ENCODE peak calls at places on chromosomes 5 and 9, in eight cellular contexts. One of them, this sample, is unnamed.

GRCh38 chr5:148791334-148791667 is 35.1 kb upstream of the ADRB2 start:
- DNase-seq in A549: no peak
- DNase-seq in Kasumi-1: no peak
- DNase-seq in posterior vena cava: no peak
- DNase-seq in foreskin fibroblast: peak
- DNase-seq in stimulated activated CD8-positive, alpha-beta memory T cell treated with anti-CD3 and anti-CD28 coated beads, Interleukin-4, amount 100 ng/mL, for 48 hours: peak
- DNase-seq in EH: peak
- DNase-seq in posterior cingulate gyrus: no peak
- DNase-seq in this sample: peak

GRCh38 chr5:43154424-43154823 is 33.7 kb downstream of the ZNF131 start:
- DNase-seq in A549: no peak
- DNase-seq in Kasumi-1: no peak
- DNase-seq in posterior vena cava: no peak
- DNase-seq in foreskin fibroblast: no peak
- DNase-seq in stimulated activated CD8-positive, alpha-beta memory T cell treated with anti-CD3 and anti-CD28 coated beads, Interleukin-4, amount 100 ng/mL, for 48 hours: no peak
- DNase-seq in EH: no peak
- DNase-seq in posterior cingulate gyrus: no peak
- DNase-seq in this sample: no peak

GRCh38 chr9:6133346-6134063 is 82.1 kb upstream of the IL33 start:
- DNase-seq in A549: no peak
- DNase-seq in Kasumi-1: peak
- DNase-seq in posterior vena cava: no peak
- DNase-seq in foreskin fibroblast: no peak
- DNase-seq in stimulated activated CD8-positive, alpha-beta memory T cell treated with anti-CD3 and anti-CD28 coated beads, Interleukin-4, amount 100 ng/mL, for 48 hours: no peak
- DNase-seq in EH: peak
- DNase-seq in posterior cingulate gyrus: no peak
- DNase-seq in this sample: peak

GRCh38 chr5:32421075-32421474 is 23.5 kb downstream of the ZFR start:
- DNase-seq in A549: no peak
- DNase-seq in Kasumi-1: no peak
- DNase-seq in posterior vena cava: no peak
- DNase-seq in foreskin fibroblast: no peak
- DNase-seq in stimulated activated CD8-positive, alpha-beta memory T cell treated with anti-CD3 and anti-CD28 coated beads, Interleukin-4, amount 100 ng/mL, for 48 hours: no peak
- DNase-seq in EH: peak
- DNase-seq in posterior cingulate gyrus: no peak
- DNase-seq in this sample: no peak

GRCh38 chr9:114051706-114052105 is 26.4 kb downstream of the AMBP start:
- DNase-seq in A549: no peak
- DNase-seq in Kasumi-1: no peak
- DNase-seq in posterior vena cava: peak
- DNase-seq in foreskin fibroblast: no peak
- DNase-seq in stimulated activated CD8-positive, alpha-beta memory T cell treated with anti-CD3 and anti-CD28 coated beads, Interleukin-4, amount 100 ng/mL, for 48 hours: peak
- DNase-seq in EH: no peak
- DNase-seq in posterior cingulate gyrus: no peak
- DNase-seq in this sample: no peak

GRCh38 chr5:14723648-14724231 is 59.2 kb downstream of the OTULIN start:
- DNase-seq in A549: no peak
- DNase-seq in Kasumi-1: peak
- DNase-seq in posterior vena cava: no peak
- DNase-seq in foreskin fibroblast: no peak
- DNase-seq in stimulated activated CD8-positive, alpha-beta memory T cell treated with anti-CD3 and anti-CD28 coated beads, Interleukin-4, amount 100 ng/mL, for 48 hours: peak
- DNase-seq in EH: no peak
- DNase-seq in posterior cingulate gyrus: no peak
- DNase-seq in this sample: no peak

GRCh38 chr5:74490814-74491213 is 149.7 kb downstream of the ENC1 start:
- DNase-seq in A549: no peak
- DNase-seq in Kasumi-1: no peak
- DNase-seq in posterior vena cava: no peak
- DNase-seq in foreskin fibroblast: no peak
- DNase-seq in stimulated activated CD8-positive, alpha-beta memory T cell treated with anti-CD3 and anti-CD28 coated beads, Interleukin-4, amount 100 ng/mL, for 48 hours: no peak
- DNase-seq in EH: no peak
- DNase-seq in posterior cingulate gyrus: no peak
- DNase-seq in this sample: no peak

GRCh38 chr5:4570047-4571015 is 569.8 kb upstream of the ADAMTS16 start:
- DNase-seq in A549: no peak
- DNase-seq in Kasumi-1: no peak
- DNase-seq in posterior vena cava: no peak
- DNase-seq in foreskin fibroblast: no peak
- DNase-seq in stimulated activated CD8-positive, alpha-beta memory T cell treated with anti-CD3 and anti-CD28 coated beads, Interleukin-4, amount 100 ng/mL, for 48 hours: no peak
- DNase-seq in EH: no peak
- DNase-seq in posterior cingulate gyrus: no peak
- DNase-seq in this sample: no peak

GRCh38 chr9:104970588-104970987 is 42.6 kb upstream of the ABCA1 start:
- DNase-seq in A549: no peak
- DNase-seq in Kasumi-1: no peak
- DNase-seq in posterior vena cava: no peak
- DNase-seq in foreskin fibroblast: peak
- DNase-seq in stimulated activated CD8-positive, alpha-beta memory T cell treated with anti-CD3 and anti-CD28 coated beads, Interleukin-4, amount 100 ng/mL, for 48 hours: no peak
- DNase-seq in EH: peak
- DNase-seq in posterior cingulate gyrus: no peak
- DNase-seq in this sample: peak

GRCh38 chr9:125460883-125461475 is 199.4 kb downstream of the GAPVD1 start:
- DNase-seq in A549: peak
- DNase-seq in Kasumi-1: no peak
- DNase-seq in posterior vena cava: no peak
- DNase-seq in foreskin fibroblast: peak
- DNase-seq in stimulated activated CD8-positive, alpha-beta memory T cell treated with anti-CD3 and anti-CD28 coated beads, Interleukin-4, amount 100 ng/mL, for 48 hours: no peak
- DNase-seq in EH: peak
- DNase-seq in posterior cingulate gyrus: no peak
- DNase-seq in this sample: peak

GRCh38 chr5:10456583-10457562 is 15.2 kb downstream of the ROPN1L start:
- DNase-seq in A549: no peak
- DNase-seq in Kasumi-1: no peak
- DNase-seq in posterior vena cava: no peak
- DNase-seq in foreskin fibroblast: peak
- DNase-seq in stimulated activated CD8-positive, alpha-beta memory T cell treated with anti-CD3 and anti-CD28 coated beads, Interleukin-4, amount 100 ng/mL, for 48 hours: no peak
- DNase-seq in EH: peak
- DNase-seq in posterior cingulate gyrus: no peak
- DNase-seq in this sample: peak

GRCh38 chr9:98062161-98062560 is 5.6 kb downstream of the NANS start:
- DNase-seq in A549: no peak
- DNase-seq in Kasumi-1: no peak
- DNase-seq in posterior vena cava: no peak
- DNase-seq in foreskin fibroblast: no peak
- DNase-seq in stimulated activated CD8-positive, alpha-beta memory T cell treated with anti-CD3 and anti-CD28 coated beads, Interleukin-4, amount 100 ng/mL, for 48 hours: no peak
- DNase-seq in EH: no peak
- DNase-seq in posterior cingulate gyrus: no peak
- DNase-seq in this sample: no peak

GRCh38 chr9:76818271-76818670 is 54.0 kb downstream of the PCA3 start:
- DNase-seq in A549: peak
- DNase-seq in Kasumi-1: no peak
- DNase-seq in posterior vena cava: peak
- DNase-seq in foreskin fibroblast: peak
- DNase-seq in stimulated activated CD8-positive, alpha-beta memory T cell treated with anti-CD3 and anti-CD28 coated beads, Interleukin-4, amount 100 ng/mL, for 48 hours: no peak
- DNase-seq in EH: peak
- DNase-seq in posterior cingulate gyrus: peak
- DNase-seq in this sample: peak

GRCh38 chr5:150053231-150053626 is 33.1 kb downstream of the CSF1R start:
- DNase-seq in A549: peak
- DNase-seq in Kasumi-1: peak
- DNase-seq in posterior vena cava: no peak
- DNase-seq in foreskin fibroblast: peak
- DNase-seq in stimulated activated CD8-positive, alpha-beta memory T cell treated with anti-CD3 and anti-CD28 coated beads, Interleukin-4, amount 100 ng/mL, for 48 hours: no peak
- DNase-seq in EH: peak
- DNase-seq in posterior cingulate gyrus: no peak
- DNase-seq in this sample: peak

GRCh38 chr9:127598839-127599549 is 13.1 kb upstream of the STXBP1 start:
- DNase-seq in A549: no peak
- DNase-seq in Kasumi-1: no peak
- DNase-seq in posterior vena cava: no peak
- DNase-seq in foreskin fibroblast: no peak
- DNase-seq in stimulated activated CD8-positive, alpha-beta memory T cell treated with anti-CD3 and anti-CD28 coated beads, Interleukin-4, amount 100 ng/mL, for 48 hours: no peak
- DNase-seq in EH: no peak
- DNase-seq in posterior cingulate gyrus: no peak
- DNase-seq in this sample: no peak

GRCh38 chr5:10030219-10030831 is 219.4 kb downstream of the ATPSCKMT start:
- DNase-seq in A549: peak
- DNase-seq in Kasumi-1: no peak
- DNase-seq in posterior vena cava: no peak
- DNase-seq in foreskin fibroblast: peak
- DNase-seq in stimulated activated CD8-positive, alpha-beta memory T cell treated with anti-CD3 and anti-CD28 coated beads, Interleukin-4, amount 100 ng/mL, for 48 hours: no peak
- DNase-seq in EH: peak
- DNase-seq in posterior cingulate gyrus: no peak
- DNase-seq in this sample: no peak

GRCh38 chr9:2785060-2785459 is 58.8 kb downstream of the PUM3 start:
- DNase-seq in A549: no peak
- DNase-seq in Kasumi-1: no peak
- DNase-seq in posterior vena cava: no peak
- DNase-seq in foreskin fibroblast: peak
- DNase-seq in stimulated activated CD8-positive, alpha-beta memory T cell treated with anti-CD3 and anti-CD28 coated beads, Interleukin-4, amount 100 ng/mL, for 48 hours: no peak
- DNase-seq in EH: no peak
- DNase-seq in posterior cingulate gyrus: no peak
- DNase-seq in this sample: no peak

GRCh38 chr5:37791321-37791720 is 48.5 kb downstream of the GDNF start:
- DNase-seq in A549: no peak
- DNase-seq in Kasumi-1: no peak
- DNase-seq in posterior vena cava: no peak
- DNase-seq in foreskin fibroblast: no peak
- DNase-seq in stimulated activated CD8-positive, alpha-beta memory T cell treated with anti-CD3 and anti-CD28 coated beads, Interleukin-4, amount 100 ng/mL, for 48 hours: no peak
- DNase-seq in EH: no peak
- DNase-seq in posterior cingulate gyrus: no peak
- DNase-seq in this sample: no peak

GRCh38 chr9:15142903-15143534 is 164.0 kb downstream of the TTC39B start:
- DNase-seq in A549: peak
- DNase-seq in Kasumi-1: peak
- DNase-seq in posterior vena cava: no peak
- DNase-seq in foreskin fibroblast: peak
- DNase-seq in stimulated activated CD8-positive, alpha-beta memory T cell treated with anti-CD3 and anti-CD28 coated beads, Interleukin-4, amount 100 ng/mL, for 48 hours: no peak
- DNase-seq in EH: peak
- DNase-seq in posterior cingulate gyrus: no peak
- DNase-seq in this sample: peak

GRCh38 chr5:168974081-168974480 is 326.9 kb downstream of the SLIT3 start:
- DNase-seq in A549: peak
- DNase-seq in Kasumi-1: no peak
- DNase-seq in posterior vena cava: no peak
- DNase-seq in foreskin fibroblast: peak
- DNase-seq in stimulated activated CD8-positive, alpha-beta memory T cell treated with anti-CD3 and anti-CD28 coated beads, Interleukin-4, amount 100 ng/mL, for 48 hours: no peak
- DNase-seq in EH: peak
- DNase-seq in posterior cingulate gyrus: no peak
- DNase-seq in this sample: no peak

GRCh38 chr5:132296412-132297001 is 2.3 kb downstream of the SLC22A4 start:
- DNase-seq in A549: no peak
- DNase-seq in Kasumi-1: no peak
- DNase-seq in posterior vena cava: no peak
- DNase-seq in foreskin fibroblast: peak
- DNase-seq in stimulated activated CD8-positive, alpha-beta memory T cell treated with anti-CD3 and anti-CD28 coated beads, Interleukin-4, amount 100 ng/mL, for 48 hours: no peak
- DNase-seq in EH: peak
- DNase-seq in posterior cingulate gyrus: no peak
- DNase-seq in this sample: no peak

GRCh38 chr5:57832873-57833272 is 350.3 kb upstream of the ACTBL2 start:
- DNase-seq in A549: no peak
- DNase-seq in Kasumi-1: no peak
- DNase-seq in posterior vena cava: no peak
- DNase-seq in foreskin fibroblast: no peak
- DNase-seq in stimulated activated CD8-positive, alpha-beta memory T cell treated with anti-CD3 and anti-CD28 coated beads, Interleukin-4, amount 100 ng/mL, for 48 hours: no peak
- DNase-seq in EH: peak
- DNase-seq in posterior cingulate gyrus: no peak
- DNase-seq in this sample: no peak

GRCh38 chr5:110752953-110753352 is 14.1 kb downstream of the SLC25A46 start:
- DNase-seq in A549: no peak
- DNase-seq in Kasumi-1: no peak
- DNase-seq in posterior vena cava: no peak
- DNase-seq in foreskin fibroblast: no peak
- DNase-seq in stimulated activated CD8-positive, alpha-beta memory T cell treated with anti-CD3 and anti-CD28 coated beads, Interleukin-4, amount 100 ng/mL, for 48 hours: no peak
- DNase-seq in EH: no peak
- DNase-seq in posterior cingulate gyrus: no peak
- DNase-seq in this sample: no peak

GRCh38 chr5:60487466-60487865 is 212.5 kb downstream of the DEPDC1B start:
- DNase-seq in A549: peak
- DNase-seq in Kasumi-1: no peak
- DNase-seq in posterior vena cava: no peak
- DNase-seq in foreskin fibroblast: peak
- DNase-seq in stimulated activated CD8-positive, alpha-beta memory T cell treated with anti-CD3 and anti-CD28 coated beads, Interleukin-4, amount 100 ng/mL, for 48 hours: no peak
- DNase-seq in EH: no peak
- DNase-seq in posterior cingulate gyrus: no peak
- DNase-seq in this sample: no peak

GRCh38 chr9:110257971-110258370 is 1.7 kb upstream of the TXN start:
- DNase-seq in A549: no peak
- DNase-seq in Kasumi-1: no peak
- DNase-seq in posterior vena cava: no peak
- DNase-seq in foreskin fibroblast: peak
- DNase-seq in stimulated activated CD8-positive, alpha-beta memory T cell treated with anti-CD3 and anti-CD28 coated beads, Interleukin-4, amount 100 ng/mL, for 48 hours: no peak
- DNase-seq in EH: no peak
- DNase-seq in posterior cingulate gyrus: no peak
- DNase-seq in this sample: no peak